ENCODE peak calls at places on chromosome 7, in six cellular contexts. G is fibroblast of mammary gland, V is Calu3, H is Peyer's patch, B is cardiac muscle cell, M is tibial nerve. R is an unnamed sample.

GRCh38 chr7:133778472-133778871 is 348.7 kb upstream of the LRGUK start:
- DNase-seq in G (no peak), V (no peak), H (no peak), B (no peak), M (no peak), R (no peak)

GRCh38 chr7:82156168-82156567 is 287.4 kb downstream of the CACNA2D1 start:
- DNase-seq in G (no peak), V (no peak), H (no peak), B (no peak), M (no peak), R (no peak)

GRCh38 chr7:94396044-94396443 is 1.3 kb downstream of the COL1A2 start:
- DNase-seq in G (peak), V (no peak), H (no peak), B (peak), M (peak), R (no peak)

GRCh38 chr7:542935-543789 is 23.5 kb upstream of the PDGFA start:
- DNase-seq in G (peak), V (peak), H (no peak), B (peak), M (no peak), R (no peak)

GRCh38 chr7:157480651-157481050 is 143.8 kb downstream of the DNAJB6 start:
- DNase-seq in G (no peak), V (no peak), H (no peak), B (no peak), M (no peak), R (no peak)

GRCh38 chr7:98133181-98133580 is 26.5 kb downstream of the LMTK2 start:
- DNase-seq in G (peak), V (peak), H (peak), B (peak), M (no peak), R (no peak)

GRCh38 chr7:27910341-27910740 is 170.4 kb downstream of the TAX1BP1 start:
- DNase-seq in G (no peak), V (no peak), H (no peak), B (no peak), M (no peak), R (no peak)

GRCh38 chr7:137169282-137169698 is 174.2 kb downstream of the PTN start:
- DNase-seq in G (peak), V (peak), H (no peak), B (peak), M (peak), R (peak)

GRCh38 chr7:87517136-87517805 is 41.8 kb upstream of the ABCB4 start:
- DNase-seq in G (peak), V (no peak), H (no peak), B (peak), M (no peak), R (no peak)

GRCh38 chr7:23593706-23594105 is 3.5 kb upstream of the CCDC126 start:
- DNase-seq in G (no peak), V (no peak), H (no peak), B (no peak), M (no peak), R (no peak)
- TF ChIP-seq CTCF in G (no peak), V (no peak), H (no peak), B (no peak), M (no peak), R (no peak)

GRCh38 chr7:101950450-101951119 is 133.2 kb downstream of the CUX1 start:
- DNase-seq in G (peak), V (no peak), H (no peak), B (peak), M (no peak), R (no peak)
- TF ChIP-seq CTCF in G (peak), V (peak), H (no peak), B (peak), M (no peak), R (no peak)

DNA sequence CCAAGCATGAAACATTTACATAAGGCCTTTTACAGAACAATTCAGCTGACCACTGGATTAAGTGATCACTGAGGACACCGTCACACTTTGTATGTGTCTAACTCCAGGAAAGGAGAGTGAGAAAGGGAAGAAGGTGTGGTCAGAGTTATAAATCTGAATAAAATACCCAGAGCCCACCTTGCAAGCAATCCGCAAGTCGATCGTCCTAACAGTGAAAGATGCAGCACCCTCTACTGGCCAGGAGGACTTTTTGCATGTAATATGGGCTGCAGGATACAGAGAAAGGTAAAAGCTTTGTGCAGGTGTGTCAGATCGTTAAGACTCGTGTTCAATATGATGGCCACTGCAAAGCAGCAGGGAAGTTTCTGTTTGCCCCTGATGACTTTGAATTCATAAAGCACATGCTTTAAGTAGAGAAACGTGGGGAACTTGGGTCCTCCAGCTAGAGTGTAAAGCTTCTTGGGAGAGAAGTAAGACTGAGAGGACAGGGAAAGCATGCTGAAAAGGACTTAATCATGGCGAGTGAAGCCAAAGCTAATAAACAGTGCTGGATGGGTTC is 68.5 kb upstream of the BMPER start:
- DNase-seq in G (peak), V (no peak), H (no peak), B (no peak), M (no peak), R (no peak)
- TF ChIP-seq CTCF in G (peak), V (no peak), H (no peak), B (peak), M (no peak), R (peak)

GRCh38 chr7:101172005-101172853 is 6.9 kb upstream of the VGF start:
- DNase-seq in G (no peak), V (no peak), H (peak), B (no peak), M (no peak), R (no peak)

GRCh38 chr7:101170617-101171441 is 5.5 kb upstream of the VGF start:
- DNase-seq in G (no peak), V (no peak), H (no peak), B (no peak), M (no peak), R (no peak)

GRCh38 chr7:101169838-101170531 is 4.6 kb upstream of the VGF start:
- DNase-seq in G (peak), V (peak), H (peak), B (peak), M (peak), R (peak)

GRCh38 chr7:101172854-101173751 is 7.0 kb downstream of the NAT16 start:
- DNase-seq in G (peak), V (peak), H (no peak), B (peak), M (no peak), R (no peak)

GRCh38 chr7:101171442-101171837 is 6.1 kb upstream of the VGF start:
- DNase-seq in G (no peak), V (no peak), H (no peak), B (no peak), M (no peak), R (no peak)
- TF ChIP-seq CTCF in G (peak), V (no peak), H (no peak), B (peak), M (no peak), R (no peak)

DNA sequence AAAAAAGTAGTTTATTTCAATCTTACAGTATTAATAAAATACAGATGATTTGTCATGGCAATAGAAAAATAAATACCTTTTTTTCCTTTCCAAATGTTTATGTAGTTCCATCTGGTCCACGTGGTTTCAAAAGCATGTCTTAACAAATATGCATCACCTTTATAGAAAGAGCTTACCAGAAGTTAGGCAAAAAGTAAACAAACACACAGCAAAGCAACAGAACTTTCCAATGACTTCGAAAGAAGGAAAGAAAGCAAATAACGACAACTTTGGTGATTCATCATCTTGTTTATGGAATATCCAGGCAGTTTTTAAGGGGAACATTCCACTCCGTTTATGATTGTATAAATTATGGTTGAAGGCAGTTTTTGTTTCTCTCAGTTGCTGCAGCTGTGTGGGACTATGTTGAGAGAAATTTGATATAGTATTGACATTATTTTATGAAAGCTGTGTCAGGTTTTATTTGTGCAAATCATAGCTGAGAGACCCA is 203.1 kb downstream of the CDC14C start:
- DNase-seq in G (no peak), V (no peak), H (no peak), B (no peak), M (no peak), R (no peak)
- TF ChIP-seq CTCF in G (no peak), V (no peak), H (no peak), B (no peak), M (no peak), R (no peak)

DNA sequence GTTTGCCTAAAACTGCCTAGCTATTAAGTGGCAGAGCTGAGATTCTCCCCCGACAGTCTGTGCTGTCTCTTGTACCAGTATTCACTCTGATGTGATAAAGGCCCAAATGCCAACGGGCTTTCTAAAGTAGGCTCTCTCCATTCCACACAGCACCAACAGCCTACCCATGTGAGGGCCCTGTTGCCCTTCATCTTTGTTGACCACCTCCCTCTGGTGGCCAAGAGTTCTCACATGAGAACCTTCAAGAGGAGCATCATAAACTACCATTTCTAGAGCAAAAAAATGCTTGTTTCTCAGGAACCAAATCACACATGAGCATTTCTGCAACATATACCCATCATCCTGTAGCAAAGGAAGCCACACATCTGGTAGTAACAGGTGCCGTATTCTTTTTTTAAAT is 185.8 kb downstream of the GRM8 start:
- DNase-seq in G (no peak), V (peak), H (no peak), B (no peak), M (no peak), R (no peak)
- TF ChIP-seq CTCF in G (no peak), V (peak), H (no peak), B (no peak), M (no peak), R (peak)

GRCh38 chr7:38142736-38143135 is 35.3 kb upstream of the STARD3NL start:
- DNase-seq in G (no peak), V (no peak), H (no peak), B (no peak), M (no peak), R (no peak)
- TF ChIP-seq CTCF in G (no peak), V (no peak), H (no peak), B (no peak), M (no peak), R (no peak)

GRCh38 chr7:90596745-90597526 is 815 bp downstream of the CDK14 start:
- DNase-seq in G (peak), V (peak), H (no peak), B (peak), M (no peak), R (peak)
- TF ChIP-seq CTCF in G (no peak), V (no peak), H (no peak), B (peak), M (no peak), R (no peak)

GRCh38 chr7:6516387-6516983 is 34.8 kb downstream of the GRID2IP start:
- DNase-seq in G (peak), V (peak), H (peak), B (peak), M (peak), R (peak)
- TF ChIP-seq CTCF in G (peak), V (peak), H (peak), B (peak), M (peak), R (peak)

R was measured in endothelial cell.